ENCODE peak calls at places on chromosome 19, in five cellular contexts. L is PC-3, T is HCT116, F is GM23338, K is neural progenitor cell. D is an unnamed sample.

GRCh38 chr19:13102666-13103584 is at the start of gene LYL1:
- DNase-seq in L (no peak), T (no peak), F (peak; percentile 79), K (peak; percentile 83), D (peak; percentile 82)

GRCh38 chr19:13846533-13847032 is 30.4 kb upstream of the NANOS3 start:
- DNase-seq in L (peak; percentile 95), T (peak; percentile 90), F (peak; percentile 94), K (peak; percentile 64), D (peak; percentile 94)

GRCh38 chr19:21128901-21129698 is 12.7 kb upstream of the ZNF431 start:
- DNase-seq in L (no peak), T (no peak), F (no peak), K (no peak), D (no peak)

GRCh38 chr19:44570984-44571684 is 41.7 kb upstream of the CEACAM20 start:
- DNase-seq in L (peak; percentile 85), T (peak; percentile 76), F (peak; percentile 93), K (peak; percentile 86), D (peak; percentile 88)

GRCh38 chr19:50952890-50953289 is at the start of gene KLK5:
- DNase-seq in L (peak; percentile 66), T (no peak), F (peak; percentile 37), K (no peak), D (no peak)

GRCh38 chr19:33763661-33764343 is 32.9 kb upstream of the KCTD15 start:
- DNase-seq in L (no peak), T (no peak), F (peak; percentile 30), K (no peak), D (no peak)

GRCh38 chr19:42324655-42325307 is 654 bp upstream of the MEGF8 start:
- DNase-seq in L (no peak), T (no peak), F (no peak), K (peak; percentile 47), D (no peak)

GRCh38 chr19:53774011-53774410 is 50.1 kb downstream of the NLRP12 start:
- DNase-seq in L (no peak), T (no peak), F (no peak), K (no peak), D (no peak)

GRCh38 chr19:28940751-28941500 is 272.0 kb downstream of the UQCRFS1 start:
- DNase-seq in L (no peak), T (no peak), F (no peak), K (no peak), D (no peak)

GRCh38 chr19:11693505-11694499 is 44.9 kb downstream of the ZNF823 start:
- DNase-seq in L (peak; percentile 52), T (peak; percentile 56), F (peak; percentile 85), K (peak; percentile 52), D (peak; percentile 49)

GRCh38 chr19:11699931-11700794 is 38.6 kb downstream of the ZNF823 start:
- DNase-seq in L (peak; percentile 77), T (peak; percentile 38), F (peak; percentile 72), K (peak; percentile 37), D (peak; percentile 59)

GRCh38 chr19:30447276-30447870 is 75.2 kb downstream of the ZNF536 start:
- DNase-seq in L (no peak), T (no peak), F (no peak), K (no peak), D (no peak)

GRCh38 chr19:32480321-32480720 is 74.8 kb downstream of the DPY19L3 start:
- DNase-seq in L (no peak), T (no peak), F (no peak), K (no peak), D (no peak)

GRCh38 chr19:23784274-23784673 is 25.6 kb upstream of the ZNF681 start:
- DNase-seq in L (no peak), T (no peak), F (no peak), K (no peak), D (no peak)

GRCh38 chr19:42292042-42292960 is 9.6 kb upstream of the PRR19 start:
- DNase-seq in L (no peak), T (no peak), F (no peak), K (no peak), D (no peak)

GRCh38 chr19:6967962-6968361 is 53.3 kb downstream of the MBD3L2B start:
- DNase-seq in L (no peak), T (no peak), F (no peak), K (no peak), D (no peak)

GRCh38 chr19:3966051-3967017 is 4.6 kb downstream of the DAPK3 start:
- DNase-seq in L (no peak), T (no peak), F (no peak), K (peak; percentile 0), D (peak; percentile 29)

GRCh38 chr19:33390120-33390907 is 16.8 kb downstream of the CEBPG start:
- DNase-seq in L (no peak), T (no peak), F (no peak), K (no peak), D (no peak)

GRCh38 chr19:45717983-45718650 is 12.6 kb downstream of the FBXO46 start:
- DNase-seq in L (no peak), T (no peak), F (no peak), K (peak; percentile 18), D (peak; percentile 42)

GRCh38 chr19:19538077-19538764 is at the start of gene CILP2:
- DNase-seq in L (peak; percentile 28), T (no peak), F (peak; percentile 89), K (peak; percentile 86), D (peak; percentile 77)

GRCh38 chr19:2728783-2729387 is 7.7 kb upstream of the DIRAS1 start:
- DNase-seq in L (no peak), T (no peak), F (no peak), K (no peak), D (no peak)

GRCh38 chr19:2727640-2727944 is 6.4 kb upstream of the DIRAS1 start:
- DNase-seq in L (peak; percentile 51), T (no peak), F (no peak), K (no peak), D (no peak)

GRCh38 chr19:2732157-2732725 is 7.6 kb downstream of the SLC39A3 start:
- DNase-seq in L (no peak), T (no peak), F (no peak), K (no peak), D (no peak)

GRCh38 chr19:2731181-2732117 is 8.4 kb downstream of the SLC39A3 start:
- DNase-seq in L (no peak), T (no peak), F (no peak), K (no peak), D (no peak)

DNA sequence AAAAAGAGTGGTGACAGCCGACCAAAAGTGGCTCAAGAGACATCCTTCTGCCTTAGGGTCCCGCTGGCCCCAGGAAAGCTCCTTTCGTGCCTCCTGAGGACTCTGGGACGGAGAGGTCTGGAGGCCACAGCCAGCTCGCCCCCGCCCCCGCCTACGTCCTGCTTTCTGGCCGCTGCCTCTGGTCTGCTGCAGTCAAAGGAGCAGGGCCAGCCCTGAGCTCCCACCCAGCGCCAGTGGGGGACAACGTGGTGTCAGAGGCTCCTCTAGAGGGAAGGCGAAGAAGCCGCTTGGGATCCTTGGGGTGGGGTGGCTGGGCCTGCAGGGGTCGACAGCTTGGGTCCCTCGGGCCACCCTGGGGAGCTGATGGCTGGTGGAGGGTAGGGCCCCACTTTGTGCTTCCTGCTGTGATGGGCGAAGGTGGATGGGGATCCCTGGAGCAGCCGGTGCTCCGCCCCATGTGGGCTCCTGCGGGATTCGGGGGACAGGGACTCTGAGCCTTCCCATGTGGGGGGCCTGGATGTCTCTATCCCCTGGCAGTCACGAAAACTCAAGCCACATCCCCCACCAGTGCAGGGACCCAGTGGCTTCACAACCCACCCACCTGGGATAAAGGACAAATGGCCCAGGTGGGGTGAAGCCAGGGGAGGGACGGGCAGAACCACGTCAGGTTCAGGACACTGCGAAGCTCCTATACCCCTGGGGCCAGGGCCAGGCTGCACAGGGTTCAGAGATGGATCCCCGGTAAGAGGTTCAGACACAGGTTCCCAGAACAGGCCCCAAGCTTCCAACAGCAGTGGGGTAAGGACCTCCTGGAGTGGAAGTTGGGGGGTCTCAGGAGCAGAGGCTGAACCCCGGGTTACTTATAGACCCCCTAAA is 9.0 kb upstream of the DIRAS1 start:
- DNase-seq in L (no peak), T (no peak), F (no peak), K (no peak), D (no peak)
- TF ChIP-seq EZH2phosphoT487 in L (no peak), T (no peak), F (no peak), K (no peak), D (no peak)

GRCh38 chr19:1671716-1672037 is 19.3 kb upstream of the TCF3 start:
- DNase-seq in L (no peak), T (no peak), F (no peak), K (no peak), D (no peak)

GRCh38 chr19:1665565-1666047 is 13.2 kb upstream of the TCF3 start:
- DNase-seq in L (no peak), T (no peak), F (no peak), K (no peak), D (no peak)

GRCh38 chr19:1672038-1672768 is 19.8 kb upstream of the TCF3 start:
- DNase-seq in L (peak; percentile 47), T (no peak), F (peak; percentile 52), K (peak; percentile 73), D (peak; percentile 75)

GRCh38 chr19:1668048-1668338 is 15.6 kb upstream of the TCF3 start:
- DNase-seq in L (no peak), T (no peak), F (no peak), K (no peak), D (no peak)

GRCh38 chr19:1668339-1669123 is 16.1 kb upstream of the TCF3 start:
- DNase-seq in L (no peak), T (no peak), F (peak; percentile 64), K (peak; percentile 54), D (peak; percentile 29)
- TF ChIP-seq EZH2 in L (no peak), T (no peak), F (no peak), K (peak; percentile 57), D (peak; percentile 42)

DNA sequence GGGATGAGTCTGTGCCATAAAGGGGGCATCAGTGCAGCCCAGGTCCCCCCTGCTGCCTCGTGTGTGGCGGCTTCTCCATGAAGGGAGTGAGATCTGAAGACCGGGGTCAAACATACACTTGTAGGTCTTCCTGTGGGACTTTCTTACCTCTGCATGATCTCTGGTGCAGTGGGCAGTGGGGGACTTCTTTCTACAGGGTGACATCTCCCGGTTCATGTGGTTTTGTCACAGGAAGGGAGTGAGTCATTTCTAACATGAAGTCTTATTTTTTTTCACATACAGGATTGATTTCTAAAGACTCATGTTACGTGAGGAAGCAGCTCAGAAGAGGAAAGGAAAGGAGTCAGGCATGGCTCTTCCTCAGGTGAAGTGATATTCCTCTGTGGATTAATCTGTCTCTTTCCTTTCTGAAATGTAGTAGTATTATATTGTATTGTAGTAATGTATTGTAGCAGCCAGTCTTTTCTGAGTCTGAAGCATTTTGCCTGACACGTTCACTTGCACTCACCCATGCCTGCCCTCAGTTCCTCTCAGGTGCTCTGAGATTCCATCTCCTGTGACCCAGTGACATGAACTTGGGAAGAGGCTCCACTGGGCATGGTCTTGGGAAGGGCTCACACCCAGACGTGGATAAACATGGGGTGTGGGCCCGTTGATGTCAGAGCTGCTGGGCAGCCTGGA is 15.7 kb downstream of the ZNF808 start:
- DNase-seq in L (peak; percentile 11), T (no peak), F (no peak), K (no peak), D (no peak)
- TF ChIP-seq EZH2phosphoT487 in L (no peak), T (no peak), F (no peak), K (no peak), D (no peak)

GRCh38 chr19:15633122-15633521 is 7.6 kb upstream of the CYP4F3 start:
- DNase-seq in L (no peak), T (no peak), F (no peak), K (no peak), D (no peak)

GRCh38 chr19:15631817-15632216 is 8.9 kb upstream of the CYP4F3 start:
- DNase-seq in L (peak; percentile 43), T (no peak), F (peak; percentile 28), K (peak; percentile 6), D (no peak)

GRCh38 chr19:15634105-15634504 is 6.6 kb upstream of the CYP4F3 start:
- DNase-seq in L (no peak), T (no peak), F (no peak), K (no peak), D (no peak)

GRCh38 chr19:15636026-15636425 is 4.7 kb upstream of the CYP4F3 start:
- DNase-seq in L (no peak), T (no peak), F (no peak), K (no peak), D (no peak)

GRCh38 chr19:15635016-15635805 is 5.5 kb upstream of the CYP4F3 start:
- DNase-seq in L (no peak), T (no peak), F (no peak), K (no peak), D (no peak)
- TF ChIP-seq EZH2 in L (no peak), T (no peak), F (no peak), K (no peak), D (no peak)

D was measured in hepatocyte.